ENCODE peak calls at places on chromosomes 1 and 21, in seven cellular contexts. S is ecto neural progenitor cell, T is NCI-H460, E is NCI-H1694, L is aorta, Q is endothelial cell, G is NCI-H2171. X is an unnamed sample.

GRCh38 chr1:203307690-203308126 is 2.4 kb downstream of the BTG2 start:
- DNase-seq in G (no peak), L (peak; percentile 42), E (no peak), S (no peak), T (no peak), Q (no peak), X (no peak)

GRCh38 chr1:199742547-199742946 is 285.0 kb upstream of the NR5A2 start:
- DNase-seq in E (no peak), G (no peak), L (no peak), T (peak; percentile 45), Q (no peak), S (no peak), X (peak; percentile 63)

GRCh38 chr1:32878183-32878582 is 7.5 kb upstream of the FNDC5 start:
- DNase-seq in E (peak; percentile 46), S (no peak), Q (no peak), G (peak; percentile 69), L (peak; percentile 56), T (no peak), X (no peak)

GRCh38 chr1:63937623-63938022 is 163.8 kb downstream of the ROR1 start:
- DNase-seq in T (no peak), L (no peak), G (no peak), E (no peak), S (no peak), Q (no peak), X (no peak)

GRCh38 chr1:186050360-186050759 is 316.2 kb downstream of the HMCN1 start:
- DNase-seq in G (no peak), L (no peak), E (no peak), T (no peak), S (no peak), Q (no peak), X (no peak)

GRCh38 chr1:62131093-62131725 is 63.4 kb upstream of the L1TD1 start:
- DNase-seq in Q (peak; percentile 61), E (peak; percentile 68), S (peak; percentile 59), L (no peak), T (peak; percentile 66), G (peak; percentile 55), X (peak; percentile 60)

GRCh38 chr1:153598309-153599172 is 14.4 kb downstream of the S100A16 start:
- DNase-seq in Q (peak; percentile 20), T (no peak), S (no peak), E (no peak), L (no peak), G (no peak), X (peak; percentile 65)

GRCh38 chr1:228152097-228152917 is 2.6 kb downstream of the GJC2 start:
- DNase-seq in T (no peak), L (peak; percentile 72), S (no peak), G (no peak), Q (no peak), E (no peak), X (no peak)

GRCh38 chr1:33137800-33138199 is 44.0 kb downstream of the TRIM62 start:
- DNase-seq in E (peak; percentile 59), L (no peak), T (no peak), Q (peak; percentile 69), G (no peak), S (peak; percentile 78), X (no peak)

GRCh38 chr1:203140743-203141520 is 13.4 kb downstream of the ADORA1 start:
- DNase-seq in L (peak; percentile 51), Q (no peak), S (no peak), G (no peak), E (no peak), T (no peak), X (peak; percentile 78)

GRCh38 chr21:35217504-35218060 is 168.5 kb upstream of the RUNX1 start:
- DNase-seq in Q (no peak), L (no peak), S (no peak), G (no peak), T (peak; percentile 85), E (no peak), X (no peak)

GRCh38 chr21:31253684-31254083 is 90.4 kb downstream of the TIAM1 start:
- DNase-seq in G (no peak), E (no peak), Q (no peak), L (no peak), T (no peak), S (no peak), X (no peak)

GRCh38 chr1:85654066-85654782 is 54.0 kb downstream of the ZNHIT6 start:
- DNase-seq in L (no peak), E (no peak), Q (no peak), S (no peak), G (no peak), T (no peak), X (peak; percentile 24)

GRCh38 chr1:47262787-47263413 is 30.9 kb upstream of the TAL1 start:
- DNase-seq in L (no peak), S (no peak), Q (peak; percentile 68), E (peak; percentile 23), G (peak; percentile 6), T (peak; percentile 29), X (peak; percentile 28)

GRCh38 chr1:1093610-1093943 is 19.5 kb upstream of the RNF223 start:
- DNase-seq in L (no peak), T (no peak), S (peak; percentile 28), G (no peak), Q (no peak), E (no peak), X (no peak)

GRCh38 chr1:152013664-152014237 is 20.1 kb upstream of the S100A10 start:
- DNase-seq in S (peak; percentile 67), L (no peak), G (no peak), E (no peak), T (no peak), Q (peak; percentile 59), X (no peak)

GRCh38 chr1:246302671-246303317 is 204.3 kb downstream of the SMYD3 start:
- DNase-seq in Q (no peak), G (no peak), E (no peak), T (no peak), L (no peak), S (no peak), X (no peak)

GRCh38 chr1:149843302-149844041 is 55.9 kb upstream of the BOLA1 start:
- DNase-seq in T (no peak), Q (no peak), E (no peak), L (no peak), S (no peak), G (no peak), X (no peak)

GRCh38 chr1:174726167-174726879 is 273.4 kb upstream of the CACYBP start:
- DNase-seq in Q (no peak), T (peak; percentile 26), G (peak; percentile 15), L (no peak), E (peak; percentile 33), S (no peak), X (peak; percentile 42)

GRCh38 chr1:161139765-161140164 is 7.3 kb upstream of the DEDD start:
- DNase-seq in L (no peak), Q (peak; percentile 58), S (no peak), T (peak; percentile 64), G (peak; percentile 13), E (peak; percentile 68), X (peak; percentile 59)

GRCh38 chr1:232033285-232033684 is 406.7 kb downstream of the DISC1 start:
- DNase-seq in Q (no peak), G (no peak), E (no peak), L (no peak), T (no peak), S (no peak), X (no peak)

GRCh38 chr21:16634522-16634914 is 878.3 kb upstream of the CXADR start:
- DNase-seq in Q (no peak), S (no peak), L (no peak), E (no peak), T (no peak), G (no peak), X (no peak)

GRCh38 chr1:11526071-11526895 is 47.3 kb downstream of the DISP3 start:
- DNase-seq in E (no peak), G (no peak), L (no peak), T (no peak), Q (no peak), S (no peak), X (no peak)

GRCh38 chr1:86833461-86834215 is 80.3 kb downstream of the SELENOF start:
- DNase-seq in S (peak; percentile 72), E (peak; percentile 85), Q (peak; percentile 65), T (peak; percentile 81), G (peak; percentile 63), L (peak; percentile 81), X (peak; percentile 58)

GRCh38 chr1:244280221-244280620 is 171.5 kb downstream of the ADSS2 start:
- DNase-seq in S (no peak), E (no peak), Q (no peak), T (no peak), G (no peak), L (no peak), X (no peak)

GRCh38 chr1:46278807-46279206 is 24.6 kb downstream of the LRRC41 start:
- DNase-seq in T (no peak), Q (no peak), E (no peak), L (no peak), G (no peak), S (no peak), X (no peak)

GRCh38 chr1:228989992-228990827 is 254.9 kb downstream of the RHOU start:
- DNase-seq in G (peak; percentile 79), T (no peak), L (no peak), E (peak; percentile 98), Q (no peak), S (peak; percentile 47), X (no peak)

GRCh38 chr1:26287033-26287711 is 7.3 kb downstream of the SH3BGRL3 start:
- DNase-seq in E (no peak), G (no peak), S (no peak), Q (no peak), T (no peak), L (no peak), X (no peak)

GRCh38 chr1:21865943-21866628 is 54.0 kb downstream of the LDLRAD2 start:
- DNase-seq in L (no peak), G (peak; percentile 13), Q (peak; percentile 28), S (no peak), T (no peak), E (no peak), X (no peak)